ENCODE peak calls at places on chromosomes 11 and 22, in ten cellular contexts. M, L, O, V, A, F, B, T, W and E are unnamed samples.

GRCh38 chr11:28268925-28269324 is 160.7 kb downstream of the METTL15 start:
- DNase-seq in M (no peak), L (no peak), O (no peak), V (no peak), A (no peak), F (no peak), B (no peak), T (no peak), W (no peak), E (no peak)

GRCh38 chr11:76629133-76629852 is 41.3 kb downstream of the LRRC32 start:
- DNase-seq in M (peak; percentile 34), L (no peak), O (peak; percentile 19), V (peak; percentile 17), A (peak; percentile 81), F (no peak), B (no peak), T (no peak), W (peak; percentile 80), E (no peak)

GRCh38 chr11:36352919-36353318 is 56.8 kb downstream of the PRR5L start:
- DNase-seq in M (no peak), L (peak; percentile 57), O (no peak), V (peak; percentile 38), A (no peak), F (no peak), B (no peak), T (no peak), W (no peak), E (peak; percentile 25)

GRCh38 chr11:74746868-74747267 is 1.8 kb upstream of the RNF169 start:
- DNase-seq in M (no peak), L (no peak), O (no peak), V (no peak), A (no peak), F (no peak), B (no peak), T (no peak), W (no peak), E (no peak)

GRCh38 chr11:132312616-132313210 is 942.3 kb downstream of the NTM start:
- DNase-seq in M (no peak), L (no peak), O (no peak), V (no peak), A (no peak), F (peak; percentile 37), B (no peak), T (peak; percentile 22), W (no peak), E (no peak)

GRCh38 chr11:2263012-2263565 is 7.3 kb downstream of the ASCL2 start:
- DNase-seq in M (no peak), L (peak; percentile 7), O (no peak), V (no peak), A (no peak), F (no peak), B (no peak), T (peak; percentile 6), W (no peak), E (no peak)

GRCh38 chr11:14676068-14676467 is 32.5 kb downstream of the PDE3B start:
- DNase-seq in M (no peak), L (no peak), O (no peak), V (no peak), A (no peak), F (no peak), B (no peak), T (no peak), W (no peak), E (no peak)

GRCh38 chr22:30158277-30158676 is 78.0 kb downstream of the HORMAD2 start:
- DNase-seq in M (no peak), L (no peak), O (no peak), V (no peak), A (no peak), F (no peak), B (no peak), T (no peak), W (no peak), E (no peak)

GRCh38 chr11:128579790-128580504 is 7.4 kb downstream of the ETS1 start:
- DNase-seq in M (no peak), L (no peak), O (no peak), V (no peak), A (no peak), F (no peak), B (no peak), T (no peak), W (no peak), E (no peak)

GRCh38 chr11:78290293-78291176 is 101.8 kb downstream of the USP35 start:
- DNase-seq in M (no peak), L (no peak), O (no peak), V (no peak), A (no peak), F (no peak), B (no peak), T (peak; percentile 60), W (no peak), E (no peak)

GRCh38 chr11:2399488-2400068 is 972 bp upstream of the TSSC4 start:
- DNase-seq in M (no peak), L (peak; percentile 31), O (no peak), V (no peak), A (no peak), F (no peak), B (no peak), T (peak; percentile 40), W (no peak), E (peak; percentile 30)

GRCh38 chr11:31827458-31828206 is 16.5 kb upstream of the PAX6 start:
- DNase-seq in M (no peak), L (no peak), O (no peak), V (no peak), A (no peak), F (no peak), B (no peak), T (no peak), W (no peak), E (no peak)

GRCh38 chr11:130798280-130798679 is 118.0 kb downstream of the SNX19 start:
- DNase-seq in M (no peak), L (no peak), O (no peak), V (no peak), A (no peak), F (no peak), B (no peak), T (no peak), W (no peak), E (no peak)

GRCh38 chr22:43389227-43389836 is 22.5 kb upstream of the MPPED1 start:
- DNase-seq in M (no peak), L (no peak), O (no peak), V (no peak), A (peak; percentile 16), F (no peak), B (no peak), T (no peak), W (no peak), E (no peak)

GRCh38 chr22:19800761-19801244 is 40.2 kb downstream of the TBX1 start:
- DNase-seq in M (no peak), L (no peak), O (no peak), V (no peak), A (peak; percentile 69), F (peak; percentile 27), B (no peak), T (peak; percentile 74), W (peak; percentile 66), E (no peak)

GRCh38 chr11:8987446-8987845 is 16.4 kb downstream of the NRIP3 start:
- DNase-seq in M (no peak), L (no peak), O (no peak), V (no peak), A (no peak), F (no peak), B (no peak), T (no peak), W (no peak), E (no peak)

DNA sequence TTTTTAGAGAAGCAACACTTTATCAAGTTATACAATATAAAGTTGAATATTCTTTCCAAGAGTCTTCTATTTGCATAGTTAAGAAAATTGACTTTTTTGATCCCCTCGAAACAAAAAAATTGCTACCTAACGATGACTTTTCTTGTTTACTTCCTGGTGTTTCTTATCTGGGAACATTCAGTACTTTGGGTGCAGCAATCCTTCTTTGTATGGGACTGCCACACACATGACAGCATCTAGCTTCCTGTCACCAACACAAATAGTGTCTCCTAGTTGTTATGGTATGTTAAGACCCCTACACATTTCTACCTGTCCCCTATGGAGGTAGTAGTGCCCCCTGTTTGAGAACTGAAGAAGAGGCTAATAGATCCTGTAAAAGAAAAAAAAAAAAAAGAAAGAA is 841.7 kb upstream of the FAT3 start:
- DNase-seq in M (no peak), L (no peak), O (no peak), V (no peak), A (no peak), F (no peak), B (no peak), T (no peak), W (no peak), E (no peak)
- H3K9me3 ChIP-seq in M (no peaks in the 10 kb centered on the region), L (no peaks in the 10 kb centered on the region), O (no peaks in the 10 kb centered on the region), V (no peaks in the 10 kb centered on the region), A (no peaks in the 10 kb centered on the region), F (no peaks in the 10 kb centered on the region), B (no peaks in the 10 kb centered on the region), T (no peaks in the 10 kb centered on the region), W (no peaks in the 10 kb centered on the region), E (no peaks in the 10 kb centered on the region)

DNA sequence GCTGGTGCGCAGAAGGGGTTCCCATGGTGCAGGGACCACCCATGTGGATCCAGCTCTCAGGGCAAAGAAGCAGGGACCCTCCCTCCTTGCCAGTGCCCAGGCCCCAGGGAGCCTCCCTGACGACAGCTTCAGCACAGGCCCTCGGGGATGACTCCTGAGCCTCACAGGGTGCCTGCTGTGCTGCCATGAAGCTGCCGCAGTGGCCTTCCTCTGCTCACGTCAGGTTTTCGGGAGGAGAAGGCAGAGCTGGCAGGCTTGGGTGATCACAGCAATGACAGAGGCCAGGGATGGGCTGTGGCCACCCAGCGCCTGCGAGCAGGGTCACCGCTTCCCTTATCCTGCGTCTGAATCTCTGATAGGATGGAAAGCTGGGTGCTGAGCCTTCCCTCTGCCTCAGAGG is 276.2 kb downstream of the BRD1 start:
- DNase-seq in M (no peak), L (no peak), O (no peak), V (no peak), A (no peak), F (no peak), B (no peak), T (no peak), W (no peak), E (no peak)
- H3K9me3 ChIP-seq in M (no peaks in the 10 kb centered on the region), L (no peaks in the 10 kb centered on the region), O (no peaks in the 10 kb centered on the region), V (no peaks in the 10 kb centered on the region), A (no peaks in the 10 kb centered on the region), F (no peaks in the 10 kb centered on the region), B (no peaks in the 10 kb centered on the region), T (no peaks in the 10 kb centered on the region), W (peaks cover 10% of the 10 kb centered on the region), E (no peaks in the 10 kb centered on the region)

DNA sequence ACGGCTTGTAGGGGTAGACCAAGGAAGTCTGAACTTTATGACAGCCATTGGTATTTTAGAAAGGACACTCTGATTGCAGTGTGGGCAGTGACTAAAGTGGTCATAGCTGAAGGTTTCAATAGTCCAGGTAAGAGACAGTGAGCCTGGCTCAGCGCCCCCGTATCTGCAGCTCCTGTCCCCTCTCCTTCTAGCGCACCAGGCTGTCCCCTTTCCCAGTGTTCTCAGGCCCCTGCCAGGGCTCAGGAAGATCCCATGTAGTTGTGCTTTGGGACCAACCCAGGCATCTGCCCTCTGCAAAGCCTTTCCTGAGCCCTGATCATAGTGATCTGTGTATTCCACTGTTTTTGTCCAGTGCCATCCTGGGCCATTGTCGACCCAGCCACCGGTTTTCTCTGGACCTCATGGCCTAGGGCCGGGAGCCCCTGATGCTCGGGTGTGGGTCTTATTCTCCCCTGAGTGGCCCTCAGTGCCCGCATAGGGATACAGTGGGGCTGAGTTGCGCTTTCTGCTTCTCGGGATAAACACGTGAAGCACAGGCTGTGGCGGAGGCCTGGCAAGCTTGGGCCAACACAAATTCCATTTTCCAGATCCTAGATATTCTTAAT is 804.8 kb downstream of the TBC1D22A start:
- DNase-seq in M (no peak), L (no peak), O (no peak), V (no peak), A (no peak), F (no peak), B (no peak), T (no peak), W (no peak), E (no peak)
- H3K9me3 ChIP-seq in M (no peaks in the 10 kb centered on the region), L (no peaks in the 10 kb centered on the region), O (no peaks in the 10 kb centered on the region), V (no peaks in the 10 kb centered on the region), A (no peaks in the 10 kb centered on the region), F (no peaks in the 10 kb centered on the region), B (no peaks in the 10 kb centered on the region), T (no peaks in the 10 kb centered on the region), W (no peaks in the 10 kb centered on the region), E (no peaks in the 10 kb centered on the region)

GRCh38 chr22:47556473-47556872 is 794.0 kb downstream of the TBC1D22A start:
- DNase-seq in M (no peak), L (no peak), O (no peak), V (no peak), A (no peak), F (no peak), B (no peak), T (no peak), W (no peak), E (no peak)
- H3K9me3 ChIP-seq in M (no peaks in the 10 kb centered on the region), L (no peaks in the 10 kb centered on the region), O (no peaks in the 10 kb centered on the region), V (no peaks in the 10 kb centered on the region), A (no peaks in the 10 kb centered on the region), F (no peaks in the 10 kb centered on the region), B (no peaks in the 10 kb centered on the region), T (no peaks in the 10 kb centered on the region), W (no peaks in the 10 kb centered on the region), E (no peaks in the 10 kb centered on the region)